ENCODE peak calls at places on chromosomes 1 and 21, in four cellular contexts. W is GM13977, O is iris pigment epithelial cell, D is foreskin keratinocyte. L is an unnamed sample.

GRCh38 chr21:42913461-42913860 is 12.0 kb downstream of the ERVH48-1 start:
- DNase-seq in W (no peak), O (no peak), D (no peak), L (no peak)

GRCh38 chr1:212713465-212714136 is 14.0 kb upstream of the BATF3 start:
- DNase-seq in W (no peak), O (no peak), D (no peak), L (no peak)

GRCh38 chr1:35717911-35718476 is 690 bp downstream of the C1orf216 start:
- DNase-seq in W (no peak), O (peak), D (no peak), L (peak)

GRCh38 chr1:4045397-4046010 is 145.4 kb upstream of the C1orf174 start:
- DNase-seq in W (no peak), O (no peak), D (no peak), L (no peak)

GRCh38 chr1:55974714-55975441 is 604.5 kb downstream of the PLPP3 start:
- DNase-seq in W (no peak), O (peak), D (no peak), L (peak)

GRCh38 chr1:230276401-230276800 is 149.7 kb downstream of the PGBD5 start:
- DNase-seq in W (no peak), O (no peak), D (no peak), L (no peak)

GRCh38 chr1:198788561-198789064 is 149.8 kb downstream of the PTPRC start:
- DNase-seq in W (peak), O (peak), D (no peak), L (peak)

GRCh38 chr1:63294797-63295594 is 27.4 kb upstream of the FOXD3 start:
- DNase-seq in W (no peak), O (no peak), D (no peak), L (no peak)

GRCh38 chr1:27382950-27383627 is at the start of gene CD164L2:
- DNase-seq in W (no peak), O (no peak), D (no peak), L (no peak)

GRCh38 chr1:39639333-39640130 is at the start of gene HEYL:
- DNase-seq in W (peak), O (peak), D (no peak), L (no peak)

L was measured in NCI-H226.